ENCODE peak calls at places on chromosomes 13 and 19, in four cellular contexts. P is K562, Z is HepG2, C is GM12878. S is an unnamed sample. For H3K27me3, the result is how much of the 10 kb centered on the place peaks cover.

GRCh38 chr13:114146629-114147028 is 14.2 kb upstream of the RASA3 start:
- DNase-seq in Z (no peak), P (peak), C (no peak), S (no peak)

GRCh38 chr13:20174656-20175405 is 14.0 kb upstream of the GJA3 start:
- DNase-seq in P (peak), Z (peak), C (peak), S (peak)

GRCh38 chr13:100363874-100364273 is 224.7 kb downstream of the GGACT start:
- DNase-seq in C (no peak), Z (no peak), P (no peak), S (peak)

GRCh38 chr19:16585808-16586476 is 13.7 kb upstream of the SLC35E1 start:
- DNase-seq in C (peak), Z (no peak), P (no peak), S (peak)

GRCh38 chr13:28584873-28585317 is 74.0 kb upstream of the POMP start:
- DNase-seq in P (no peak), C (no peak), Z (no peak), S (peak)

GRCh38 chr19:15265214-15265613 is 33.0 kb upstream of the EPHX3 start:
- DNase-seq in P (no peak), C (no peak), Z (no peak), S (no peak)

GRCh38 chr13:23921451-23921888 is 24.2 kb upstream of the C1QTNF9B start:
- DNase-seq in P (peak), Z (peak), C (no peak), S (peak)

GRCh38 chr13:41520699-41521630 is 63.6 kb downstream of the RGCC start:
- DNase-seq in Z (no peak), P (no peak), C (no peak), S (no peak)

GRCh38 chr13:75505327-75505726 is 23.4 kb upstream of the TBC1D4 start:
- DNase-seq in C (no peak), P (no peak), Z (no peak), S (no peak)

GRCh38 chr19:28864577-28865042 is 348.3 kb downstream of the UQCRFS1 start:
- DNase-seq in P (no peak), C (no peak), Z (no peak), S (peak)

GRCh38 chr13:102508411-102508810 is 88.4 kb upstream of the TPP2 start:
- DNase-seq in C (no peak), P (no peak), Z (no peak), S (no peak)

GRCh38 chr13:96191367-96191766 is 101.5 kb downstream of the HS6ST3 start:
- DNase-seq in C (no peak), Z (no peak), P (no peak), S (no peak)

GRCh38 chr13:39148513-39148961 is 110.3 kb downstream of the NHLRC3 start:
- DNase-seq in C (no peak), Z (no peak), P (no peak), S (no peak)

GRCh38 chr19:1156305-1156801 is 17.7 kb downstream of the SBNO2 start:
- DNase-seq in Z (no peak), P (no peak), C (no peak), S (no peak)

GRCh38 chr19:664913-665443 is 2.0 kb upstream of the RNF126 start:
- DNase-seq in P (peak), C (no peak), Z (peak), S (peak)

GRCh38 chr13:33168326-33168960 is 117.1 kb downstream of the STARD13 start:
- DNase-seq in P (no peak), Z (peak), C (no peak), S (no peak)

GRCh38 chr13:33186851-33187250 is 98.7 kb downstream of the STARD13 start:
- DNase-seq in Z (no peak), P (no peak), C (no peak), S (peak)

GRCh38 chr19:7869453-7869909 is 4.7 kb downstream of the PRR36 start:
- DNase-seq in P (peak), Z (peak), C (no peak), S (peak)

GRCh38 chr19:17081672-17082630 is 6.4 kb downstream of the MYO9B start:
- DNase-seq in C (no peak), P (no peak), Z (no peak), S (no peak)

GRCh38 chr13:44174769-44175425 is 198.7 kb upstream of the SERP2 start:
- DNase-seq in Z (no peak), C (no peak), P (peak), S (peak)

GRCh38 chr19:30694156-30694555 is 322.0 kb downstream of the ZNF536 start:
- DNase-seq in Z (no peak), P (no peak), C (no peak), S (no peak)

GRCh38 chr19:8071912-8072311 is 19.4 kb downstream of the CCL25 start:
- DNase-seq in Z (no peak), P (no peak), C (no peak), S (no peak)

GRCh38 chr19:4114181-4114580 is 9.7 kb downstream of the MAP2K2 start:
- DNase-seq in P (no peak), Z (no peak), C (no peak), S (no peak)
- TF ChIP-seq BHLHE40 in P (no peak), Z (no peak), C (no peak), S (no peak)

GRCh38 chr19:33795370-33796163 is 1.1 kb upstream of the KCTD15 start:
- DNase-seq in P (peak), C (no peak), Z (peak), S (peak)
- H3K27me3 ChIP-seq in P (under half), C (under half), Z (under half), S (under half)

GRCh38 chr19:41302624-41303351 is 7.2 kb upstream of the CCDC97 start:
- DNase-seq in P (no peak), Z (no peak), C (peak), S (no peak)
- TF ChIP-seq BHLHE40 in P (no peak), Z (no peak), C (no peak), S (no peak)

GRCh38 chr19:50312967-50313811 is 16.0 kb downstream of the KCNC3 start:
- DNase-seq in C (no peak), Z (no peak), P (no peak), S (no peak)

GRCh38 chr19:50308991-50309390 is 20.2 kb downstream of the KCNC3 start:
- DNase-seq in Z (no peak), P (no peak), C (no peak), S (no peak)

GRCh38 chr19:50309396-50310125 is 19.6 kb downstream of the KCNC3 start:
- DNase-seq in Z (no peak), C (no peak), P (no peak), S (no peak)

GRCh38 chr19:50311723-50312635 is 17.2 kb downstream of the KCNC3 start:
- DNase-seq in P (peak), Z (peak), C (no peak), S (no peak)

GRCh38 chr19:50310759-50311465 is 18.3 kb downstream of the KCNC3 start:
- DNase-seq in P (no peak), C (no peak), Z (no peak), S (no peak)
- H3K27me3 ChIP-seq in P (under half), C (under half), Z (under half), S (under half)

DNA sequence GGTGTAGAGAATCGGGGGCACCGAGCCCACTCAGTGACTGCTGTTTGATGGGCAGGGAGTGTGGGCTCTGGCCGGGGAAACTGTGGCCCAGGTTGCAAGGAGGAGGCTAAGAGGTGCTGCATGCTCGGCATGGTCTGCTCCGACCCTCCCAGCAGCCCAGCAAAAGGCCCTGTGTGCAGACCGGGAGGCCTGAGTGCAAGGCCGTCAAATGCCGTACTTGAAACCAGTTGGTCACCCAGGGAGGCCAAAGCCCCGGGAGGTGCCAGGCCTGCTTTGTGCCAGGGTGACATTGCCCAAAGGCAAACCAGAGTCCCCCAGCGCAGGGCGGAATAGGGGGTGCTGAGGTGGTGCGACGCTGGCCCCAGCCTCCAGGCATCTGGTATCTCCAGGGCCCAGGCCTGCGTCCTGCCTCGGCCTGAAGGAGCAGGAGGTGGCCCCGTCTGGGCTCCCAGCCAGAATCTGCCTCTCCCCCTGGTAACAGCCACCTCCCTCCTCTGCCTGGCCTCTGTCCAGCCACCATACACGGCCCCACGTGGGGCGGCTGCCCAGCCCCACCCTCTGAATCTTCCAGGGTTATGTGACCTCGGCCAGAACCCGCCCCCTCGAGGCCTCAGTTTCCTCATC is 4.0 kb downstream of the PIK3R2 start:
- DNase-seq in Z (peak), P (peak), C (no peak), S (peak)
- TF ChIP-seq BHLHE40 in Z (no peak), P (no peak), C (no peak), S (no peak)

DNA sequence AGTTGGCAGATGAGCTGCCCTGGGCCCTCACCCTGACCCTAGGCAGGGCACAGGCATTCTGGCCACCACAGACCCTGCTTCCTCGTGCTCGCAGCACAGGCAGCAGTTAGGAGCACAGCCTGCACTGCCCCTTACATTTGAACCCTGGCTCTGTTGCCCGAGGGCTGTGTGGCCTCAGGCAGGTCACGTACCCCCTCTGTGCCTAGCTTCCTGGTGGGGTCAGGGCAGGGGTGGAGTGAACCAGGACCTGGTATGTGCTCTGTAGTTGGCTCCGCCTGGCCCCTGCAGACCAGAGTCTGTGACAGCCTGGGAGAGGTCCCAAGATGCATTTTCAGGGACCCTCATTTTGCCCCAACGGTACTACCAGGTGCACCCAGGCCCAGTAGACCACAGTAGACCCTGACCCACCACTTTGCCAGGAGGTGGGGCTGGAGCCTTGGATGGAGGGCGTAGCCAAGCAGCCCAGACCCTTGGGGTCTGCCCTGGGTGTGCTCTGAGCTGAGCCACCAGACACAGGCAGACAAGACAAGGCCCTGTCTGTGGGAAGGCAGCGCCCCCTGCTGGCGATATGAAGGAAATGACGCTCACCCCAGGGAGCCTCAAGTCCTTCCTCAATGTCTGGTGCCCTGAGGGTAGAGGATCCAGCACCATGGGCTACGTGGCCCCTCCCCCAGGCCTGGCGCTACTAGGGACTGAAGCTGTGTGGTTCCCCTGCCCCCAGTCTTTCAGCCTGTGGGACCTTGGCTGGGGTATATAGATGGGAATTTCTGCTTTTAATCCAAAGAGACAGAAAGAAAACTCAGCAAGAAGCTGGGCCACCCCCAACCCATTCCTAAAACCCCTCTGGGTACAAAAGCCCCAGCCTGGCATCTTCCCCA is 9.0 kb downstream of the LYL1 start:
- DNase-seq in C (no peak), Z (peak), P (peak), S (peak)
- H3K27me3 ChIP-seq in C (under half), Z (under half), P (under half), S (under half)

GRCh38 chr19:37989855-37990254 is 82.8 kb downstream of the SIPA1L3 start:
- DNase-seq in C (no peak), Z (no peak), P (no peak), S (no peak)
- TF ChIP-seq BHLHE40 in C (no peak), Z (no peak), P (no peak), S (no peak)

S was measured in IMR-90.